ENCODE peak calls at places on chromosomes 6 and 20, in four cellular contexts. W is upper lobe of right lung, B is BJ, Z is GM23338. F is an unnamed sample. For H3K27me3, the result is how much of the 10 kb centered on the place peaks cover.

GRCh38 chr6:149983145-149983544 is 19.4 kb downstream of the ULBP1 start:
- DNase-seq in W (no peak), B (no peak), Z (no peak), F (peak)

GRCh38 chr6:105892577-105893262 is 193.4 kb upstream of the PRDM1 start:
- DNase-seq in W (no peak), B (no peak), Z (no peak), F (no peak)

GRCh38 chr20:13006825-13007224 is 1.9 kb upstream of the SPTLC3 start:
- DNase-seq in W (no peak), B (no peak), Z (no peak), F (no peak)

GRCh38 chr6:95518630-95519227 is 58.6 kb upstream of the MANEA start:
- DNase-seq in W (peak), B (no peak), Z (no peak), F (no peak)

GRCh38 chr6:19333936-19334335 is 503.2 kb upstream of the ID4 start:
- DNase-seq in W (no peak), B (no peak), Z (no peak), F (no peak)

GRCh38 chr6:157317129-157317814 is 6.0 kb downstream of the TMEM242 start:
- DNase-seq in W (no peak), B (peak), Z (no peak), F (no peak)

GRCh38 chr6:158002249-158002950 is 20.7 kb downstream of the SYNJ2 start:
- DNase-seq in W (no peak), B (no peak), Z (no peak), F (no peak)

GRCh38 chr20:45328451-45328850 is 19.8 kb downstream of the SDC4 start:
- DNase-seq in W (no peak), B (no peak), Z (no peak), F (no peak)

GRCh38 chr6:14910692-14911547 is 334.9 kb upstream of the JARID2 start:
- DNase-seq in W (peak), B (no peak), Z (no peak), F (no peak)

GRCh38 chr6:137231156-137231555 is 12.0 kb upstream of the IFNGR1 start:
- DNase-seq in W (no peak), B (no peak), Z (no peak), F (no peak)

GRCh38 chr20:35702051-35702823 is 3.0 kb downstream of the ROMO1 start:
- DNase-seq in W (peak), B (peak), Z (no peak), F (no peak)

GRCh38 chr6:163730496-163731210 is 316.1 kb downstream of the QKI start:
- DNase-seq in W (no peak), B (no peak), Z (no peak), F (peak)

GRCh38 chr6:84762220-84762940 is 2.0 kb downstream of the TBX18 start:
- DNase-seq in W (no peak), B (no peak), Z (peak), F (peak)

GRCh38 chr6:158040804-158041347 is 59.2 kb downstream of the SYNJ2 start:
- DNase-seq in W (peak), B (no peak), Z (no peak), F (no peak)

GRCh38 chr20:62700261-62700925 is 8.2 kb upstream of the NTSR1 start:
- DNase-seq in W (no peak), B (no peak), Z (no peak), F (no peak)

GRCh38 chr20:25084616-25085187 is 2.8 kb upstream of the VSX1 start:
- DNase-seq in W (no peak), B (no peak), Z (peak), F (peak)

GRCh38 chr20:6767536-6768227 is at the start of gene BMP2:
- DNase-seq in W (peak), B (no peak), Z (peak), F (peak)

GRCh38 chr6:115618311-115618710 is 442.4 kb downstream of the FRK start:
- DNase-seq in W (no peak), B (no peak), Z (no peak), F (no peak)

GRCh38 chr6:161890959-161891358 is 617.1 kb upstream of the AGPAT4 start:
- DNase-seq in W (no peak), B (no peak), Z (peak), F (no peak)

GRCh38 chr6:80440496-80441160 is 334.2 kb downstream of the BCKDHB start:
- DNase-seq in W (no peak), B (no peak), Z (no peak), F (no peak)

DNA sequence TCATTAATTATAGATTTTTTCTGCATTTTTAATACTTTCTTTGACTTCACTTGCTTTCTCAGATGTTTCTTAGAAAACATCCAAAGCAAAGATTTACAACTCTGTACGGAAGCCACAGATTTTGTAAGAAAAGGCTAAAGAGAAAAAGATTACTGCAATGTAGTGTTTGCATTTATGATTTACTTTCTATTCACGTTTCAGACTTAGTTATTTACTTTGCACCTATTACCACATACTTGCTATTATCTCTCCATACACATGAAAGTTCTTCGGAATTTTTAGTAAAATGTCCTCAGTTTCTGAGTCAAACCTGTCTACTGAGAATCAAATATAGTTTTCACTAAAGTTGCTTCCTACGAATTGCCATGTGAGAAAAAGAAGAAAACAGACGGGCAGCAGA is 22.2 kb upstream of the PHACTR2 start:
- DNase-seq in W (no peak), B (no peak), Z (no peak), F (no peak)
- H3K27me3 ChIP-seq in W (under half), B (under half), Z (under half), F (under half)

DNA sequence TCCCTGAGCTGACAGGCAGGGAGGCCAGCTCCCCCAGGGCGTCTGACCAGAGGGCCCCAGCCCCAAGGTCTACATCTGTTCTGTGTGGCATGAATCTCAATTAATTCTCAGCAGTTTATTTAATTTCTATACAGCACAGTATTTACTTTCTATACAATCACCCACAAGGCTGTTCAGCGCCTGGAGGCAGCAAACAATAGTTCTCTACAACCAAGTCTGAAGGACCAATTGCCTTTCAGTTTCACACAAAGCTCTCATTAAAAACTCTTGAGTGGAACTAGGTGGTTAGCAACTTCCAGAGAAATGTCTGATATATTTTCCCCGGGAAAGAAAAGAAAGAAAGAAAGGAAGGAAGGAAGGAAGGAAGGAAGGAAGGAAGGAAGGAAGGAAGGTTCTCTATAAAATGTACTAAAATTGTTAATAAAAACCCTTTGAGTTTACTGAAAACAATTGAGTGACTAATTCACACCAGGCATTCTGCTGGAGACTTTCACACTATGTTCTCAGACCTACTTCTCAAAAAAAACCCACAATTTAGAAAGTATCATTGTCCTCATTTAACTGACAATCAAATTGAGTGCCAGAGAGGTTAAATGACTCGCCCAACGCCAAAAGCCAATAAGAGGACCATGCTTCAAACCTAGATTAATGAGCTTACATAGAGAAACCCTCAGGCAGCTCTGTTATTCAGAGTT is 62.6 kb downstream of the METTL24 start:
- DNase-seq in W (no peak), B (no peak), Z (no peak), F (no peak)
- H3K27me3 ChIP-seq in W (under half), B (under half), Z (under half), F (under half)

GRCh38 chr6:28224131-28225055 is 682 bp upstream of the ZSCAN9 start:
- DNase-seq in W (no peak), B (no peak), Z (peak), F (no peak)
- H3K27me3 ChIP-seq in W (under half), B (under half), Z (half or more), F (half or more)

DNA sequence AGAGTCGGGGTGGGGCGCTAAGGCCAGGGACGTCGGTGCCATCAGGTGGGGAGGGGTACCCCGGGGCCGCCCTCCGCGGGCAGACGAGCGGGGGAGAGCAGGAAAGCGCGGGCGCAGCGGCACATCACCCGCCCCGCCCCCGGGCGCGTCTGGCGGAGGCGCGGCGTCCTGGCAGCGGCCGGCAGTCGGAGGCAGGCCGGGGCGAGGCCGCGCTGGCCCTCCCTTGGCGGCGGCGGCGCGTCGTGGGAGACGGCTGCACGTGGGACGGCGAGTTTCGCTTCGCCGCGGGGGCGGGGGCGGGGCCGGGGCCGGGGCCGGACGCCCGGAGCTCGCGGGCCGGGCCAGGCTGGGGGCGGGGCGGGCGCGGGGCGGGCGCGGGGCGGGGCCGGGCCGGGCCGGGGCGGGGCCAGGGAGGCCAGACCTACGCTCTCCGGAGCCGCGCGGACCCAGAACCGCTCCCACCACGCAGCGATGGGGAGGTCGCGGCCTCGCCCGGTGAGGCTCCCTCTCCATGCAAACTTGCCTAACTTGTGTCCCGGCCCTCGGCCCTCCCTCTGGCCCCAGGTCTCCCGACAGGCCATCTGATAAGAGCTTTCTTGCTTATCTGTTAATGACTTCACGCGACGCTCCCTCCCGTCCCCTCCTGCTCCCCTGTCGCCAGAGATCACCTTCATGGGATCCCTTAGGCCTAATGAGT is 12.5 kb downstream of the ITPR3 start:
- DNase-seq in W (peak), B (no peak), Z (peak), F (peak)
- H3K27me3 ChIP-seq in W (under half), B (under half), Z (under half), F (under half)

DNA sequence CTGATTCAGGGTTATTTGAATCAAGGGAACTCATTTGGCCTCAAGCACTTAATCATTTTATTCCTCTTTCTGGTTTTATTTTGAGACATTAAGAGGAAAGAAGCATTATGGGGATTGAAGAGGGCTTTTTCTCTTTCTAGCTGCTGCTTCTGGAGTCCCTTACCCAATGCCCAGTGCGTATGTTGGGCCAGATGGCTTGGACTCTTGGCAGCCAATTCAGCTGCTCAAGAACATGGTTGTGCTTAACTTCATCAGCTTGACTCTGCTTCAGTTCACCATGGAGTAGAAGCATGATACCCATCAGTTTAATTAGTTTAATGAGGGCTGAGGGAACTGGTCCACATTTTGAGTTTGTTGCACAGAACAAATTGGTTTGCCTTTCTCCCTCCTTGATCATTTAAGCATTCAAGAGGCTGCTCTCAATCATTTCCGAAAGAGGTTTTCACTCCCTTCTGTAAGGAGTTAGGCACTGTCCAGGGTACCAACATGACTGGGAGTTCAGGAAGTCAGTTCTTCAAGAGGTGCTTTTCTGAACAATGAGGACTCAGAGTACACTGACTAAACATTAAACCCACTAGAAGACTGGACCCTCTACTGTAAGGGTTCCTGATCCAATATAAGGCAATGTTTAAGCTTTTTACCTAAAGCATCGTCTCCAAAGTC is 14.6 kb downstream of the PDYN start:
- DNase-seq in W (no peak), B (no peak), Z (no peak), F (peak)
- H3K27me3 ChIP-seq in W (under half), B (under half), Z (under half), F (under half)

DNA sequence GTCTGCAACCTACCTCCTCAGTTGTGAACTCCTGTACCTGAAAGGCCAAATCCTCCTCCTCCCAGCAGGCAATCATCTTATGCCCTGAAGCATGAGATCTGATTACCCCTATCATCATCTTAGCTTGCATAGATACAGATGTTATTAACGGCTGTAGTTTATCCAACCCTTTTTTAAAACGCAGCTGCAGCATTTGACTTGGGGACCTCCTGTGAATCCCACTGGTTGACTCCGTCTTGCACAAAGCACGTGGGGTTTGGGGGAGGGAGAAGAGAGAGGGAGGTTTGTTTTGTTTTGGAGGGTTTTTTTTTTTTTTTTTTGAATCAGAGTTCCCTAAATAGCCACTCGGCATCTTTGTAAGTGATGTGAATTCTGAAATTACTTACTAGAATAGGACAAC is 5.8 kb upstream of the NR2E1 start:
- DNase-seq in W (no peak), B (no peak), Z (peak), F (peak)
- H3K27me3 ChIP-seq in W (half or more), B (half or more), Z (half or more), F (half or more)

GRCh38 chr6:26332843-26333242 is 32.2 kb upstream of the BTN3A2 start:
- DNase-seq in W (no peak), B (no peak), Z (no peak), F (no peak)

GRCh38 chr6:26329763-26330511 is 35.1 kb upstream of the BTN3A2 start:
- DNase-seq in W (no peak), B (no peak), Z (peak), F (peak)

GRCh38 chr6:26332408-26332807 is 32.6 kb upstream of the BTN3A2 start:
- DNase-seq in W (no peak), B (no peak), Z (no peak), F (no peak)

GRCh38 chr6:26331809-26332226 is 33.2 kb upstream of the BTN3A2 start:
- DNase-seq in W (no peak), B (no peak), Z (no peak), F (no peak)

DNA sequence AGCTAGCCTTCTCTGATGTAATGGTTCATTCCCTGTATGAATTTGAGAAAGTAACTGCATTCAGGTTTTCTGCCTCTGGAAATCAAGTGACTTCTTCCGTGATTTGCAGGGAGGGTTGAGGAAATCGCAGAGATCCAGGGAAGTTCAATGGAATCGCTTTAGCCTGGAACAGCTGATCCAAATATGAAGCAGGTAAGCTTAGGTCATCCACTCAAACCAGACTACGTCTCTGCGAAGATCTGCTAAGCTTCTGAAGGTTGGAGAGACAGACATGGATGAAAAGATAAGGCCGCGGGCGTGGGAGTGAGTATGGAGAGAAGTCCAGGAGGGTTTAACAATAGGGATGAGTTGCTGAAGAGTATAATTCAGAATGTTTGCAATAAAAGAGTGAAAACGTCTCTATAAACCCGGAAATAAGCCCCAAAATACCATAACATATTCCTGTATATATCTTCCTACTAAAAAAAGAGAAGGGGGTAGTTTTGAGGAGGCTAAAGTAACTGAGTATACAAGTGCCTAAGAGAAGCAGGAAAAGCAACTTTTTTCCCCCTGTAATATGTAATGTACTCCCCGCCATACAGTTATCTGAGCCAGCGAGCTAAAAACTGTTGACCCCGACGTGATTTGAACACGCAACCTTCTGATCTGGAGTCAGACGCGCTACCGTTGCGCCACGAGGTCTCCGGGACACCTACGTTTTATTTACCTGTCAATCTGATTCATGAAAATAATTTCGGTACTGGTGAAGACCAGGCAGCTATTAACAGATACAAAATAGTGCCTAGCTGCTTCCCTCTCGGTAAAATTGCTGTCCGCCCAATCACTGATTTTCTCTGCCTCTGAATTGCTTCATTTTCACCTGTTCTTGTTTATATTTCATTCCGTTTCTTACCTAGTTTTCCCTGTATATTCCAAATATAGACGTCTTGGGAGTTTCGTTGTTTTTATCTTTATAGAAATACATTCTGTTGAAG is 33.9 kb upstream of the BTN3A2 start:
- DNase-seq in W (no peak), B (no peak), Z (peak), F (no peak)
- H3K27me3 ChIP-seq in W (half or more), B (under half), Z (under half), F (half or more)

DNA sequence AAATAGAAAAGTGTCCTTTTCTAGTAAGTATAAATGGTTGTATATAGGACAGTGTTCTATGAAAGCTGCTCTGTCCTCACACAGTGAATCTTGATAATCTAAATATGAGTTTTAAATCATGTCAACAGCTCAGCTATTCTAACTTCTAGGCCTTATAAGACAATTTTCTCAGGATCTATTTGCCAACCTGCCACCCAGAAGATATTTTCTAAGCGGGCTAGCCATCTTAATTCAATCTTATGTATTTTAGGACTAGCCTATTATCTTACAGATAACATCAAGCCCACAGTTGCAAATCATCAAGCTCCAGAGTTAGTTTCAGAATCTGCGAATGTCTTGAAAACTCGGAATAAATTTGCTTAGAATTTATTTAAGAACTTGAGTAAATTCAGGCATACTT is 2.3 kb downstream of the SIM1 start:
- DNase-seq in W (no peak), B (no peak), Z (no peak), F (no peak)
- H3K27me3 ChIP-seq in W (half or more), B (under half), Z (half or more), F (half or more)

GRCh38 chr20:2004171-2004570 is 10.3 kb upstream of the PDYN start:
- DNase-seq in W (no peak), B (no peak), Z (no peak), F (no peak)

GRCh38 chr20:2005831-2006426 is 12.1 kb upstream of the PDYN start:
- DNase-seq in W (peak), B (no peak), Z (peak), F (peak)

GRCh38 chr20:2005359-2005758 is 11.5 kb upstream of the PDYN start:
- DNase-seq in W (no peak), B (no peak), Z (no peak), F (no peak)

GRCh38 chr20:2010533-2010932 is 16.7 kb upstream of the PDYN start:
- DNase-seq in W (no peak), B (no peak), Z (no peak), F (no peak)

GRCh38 chr20:2006452-2007381 is 12.9 kb upstream of the PDYN start:
- DNase-seq in W (no peak), B (no peak), Z (peak), F (peak)
- H3K27me3 ChIP-seq in W (half or more), B (under half), Z (under half), F (under half)

GRCh38 chr6:124193132-124193531 is 389.5 kb downstream of the NKAIN2 start:
- DNase-seq in W (peak), B (no peak), Z (no peak), F (no peak)
- H3K27me3 ChIP-seq in W (under half), B (under half), Z (under half), F (under half)

F was measured in neural progenitor cell.